ENCODE peak calls at places on chromosomes 12 and 14, in seven cellular contexts. Q is tibial nerve, V is Caco-2, Z is esophagus muscularis mucosa, Y is RWPE2, R is mucosa of descending colon, T is GM23338. E is an unnamed sample.
A peak's percentile ranks its signal among the peaks of the same experiment; 100 is the strongest.

GRCh38 chr14:97820781-97821180 is 1023.6 kb downstream of the VRK1 start:
- DNase-seq in R (no peak), Z (peak; percentile 90), V (no peak), Y (no peak), T (no peak), Q (no peak), E (no peak)

GRCh38 chr12:45065125-45065626 is 14.3 kb upstream of the DBX2 start:
- DNase-seq in Z (no peak), Q (no peak), Y (no peak), R (no peak), V (no peak), T (no peak), E (no peak)

GRCh38 chr14:57846631-57847030 is 19.3 kb downstream of the SLC35F4 start:
- DNase-seq in V (no peak), Z (no peak), R (no peak), Y (no peak), Q (no peak), T (no peak), E (no peak)

GRCh38 chr14:103109789-103110415 is 13.4 kb upstream of the TNFAIP2 start:
- DNase-seq in Y (no peak), Q (no peak), V (peak; percentile 67), T (peak; percentile 78), R (peak; percentile 50), Z (no peak), E (no peak)

GRCh38 chr14:101360045-101360931 is 201.0 kb upstream of the DIO3 start:
- DNase-seq in Q (peak; percentile 69), Y (no peak), T (no peak), R (peak; percentile 35), Z (peak; percentile 97), V (no peak), E (peak; percentile 84)

GRCh38 chr12:54383041-54383609 is 1.4 kb downstream of the ZNF385A start:
- DNase-seq in Z (no peak), Y (no peak), T (no peak), Q (no peak), R (no peak), V (no peak), E (no peak)

GRCh38 chr14:51939727-51940126 is 49.6 kb upstream of the RTRAF start:
- DNase-seq in Y (no peak), Z (no peak), V (no peak), R (no peak), T (no peak), Q (no peak), E (no peak)

GRCh38 chr12:56261503-56262230 is 3.5 kb upstream of the ANKRD52 start:
- DNase-seq in R (peak; percentile 36), V (peak; percentile 82), Q (no peak), Y (no peak), T (no peak), Z (no peak), E (no peak)

GRCh38 chr12:46206471-46206870 is 62.4 kb downstream of the SLC38A1 start:
- DNase-seq in R (no peak), Y (no peak), Q (no peak), V (no peak), Z (no peak), T (no peak), E (no peak)

GRCh38 chr14:83416476-83416875 is 1882.8 kb upstream of the SEL1L start:
- DNase-seq in Q (no peak), Y (no peak), V (no peak), T (no peak), Z (no peak), R (no peak), E (no peak)

GRCh38 chr12:98228619-98229538 is 286.5 kb upstream of the TMPO start:
- DNase-seq in V (no peak), Y (no peak), R (no peak), Z (no peak), Q (no peak), T (no peak), E (no peak)

GRCh38 chr12:15540025-15540424 is 217.7 kb downstream of the PTPRO start:
- DNase-seq in Q (no peak), Y (no peak), Z (no peak), T (no peak), R (no peak), V (no peak), E (no peak)

GRCh38 chr12:66678640-66679268 is at the start of gene GRIP1:
- DNase-seq in Q (no peak), Y (no peak), Z (no peak), R (no peak), V (no peak), T (peak; percentile 27), E (no peak)

GRCh38 chr12:11805043-11805442 is 155.6 kb downstream of the ETV6 start:
- DNase-seq in Z (no peak), Y (no peak), Q (no peak), R (no peak), T (no peak), V (no peak), E (no peak)
- TF ChIP-seq CTCF in Z (no peak), Y (no peak), Q (no peak), R (no peak), T (peak; percentile 35), V (peak; percentile 39), E (peak; percentile 8)

DNA sequence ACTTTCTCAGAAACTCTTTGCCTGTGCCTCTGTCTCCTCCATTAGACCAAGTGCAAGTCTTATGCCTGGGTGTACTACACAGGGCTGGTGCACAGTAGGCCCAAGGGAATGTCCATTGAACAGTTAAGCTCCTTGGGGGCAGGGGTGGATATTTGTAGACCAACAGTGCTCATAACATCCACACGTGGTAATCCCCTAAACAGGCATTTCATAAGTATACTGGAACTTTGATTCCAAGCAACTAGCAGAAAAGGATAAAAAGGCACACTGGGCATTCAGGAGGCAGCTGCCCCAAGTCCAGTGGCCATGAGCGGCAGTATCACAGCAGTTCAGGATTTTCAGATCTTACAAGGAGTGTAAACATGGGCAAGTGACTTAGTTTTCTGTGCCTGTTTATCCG is 16.8 kb downstream of the NUAK1 start:
- DNase-seq in Q (no peak), R (no peak), V (no peak), Z (no peak), Y (no peak), T (no peak), E (no peak)
- H3K4me1 ChIP-seq in Q (peaks cover 18% of the 10 kb centered on the region), R (peaks cover 12% of the 10 kb centered on the region), V (peaks cover 82% of the 10 kb centered on the region), Z (peaks cover 88% of the 10 kb centered on the region), Y (peaks cover 14% of the 10 kb centered on the region), T (peaks cover 55% of the 10 kb centered on the region), E (peaks cover 100% of the 10 kb centered on the region)

GRCh38 chr12:108297895-108298760 is 41.0 kb downstream of the CMKLR1 start:
- DNase-seq in Y (no peak), V (no peak), Z (no peak), Q (no peak), T (no peak), R (no peak), E (no peak)
- TF ChIP-seq CTCF in Y (no peak), V (no peak), Z (no peak), Q (no peak), T (no peak), R (no peak), E (no peak)

DNA sequence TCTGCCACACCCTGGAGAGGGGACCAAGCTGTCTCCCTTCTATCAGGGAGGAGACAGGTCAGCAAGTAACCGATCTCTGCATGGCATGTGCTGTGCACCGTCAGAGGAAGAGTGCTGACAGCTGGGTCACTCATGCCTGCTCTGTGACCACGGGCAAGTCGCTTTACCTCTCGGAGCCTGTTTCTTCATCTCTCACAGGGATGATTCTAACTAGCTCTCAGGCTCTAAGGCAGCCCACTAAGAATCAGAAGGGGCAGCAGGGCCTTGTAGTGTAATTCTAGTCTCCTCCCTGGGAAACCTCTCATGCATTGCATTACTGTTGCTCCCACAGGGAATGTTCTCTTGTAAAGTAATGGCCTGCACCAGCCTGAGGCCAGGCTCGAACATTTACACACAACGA is 11.9 kb downstream of the CD9 start:
- DNase-seq in Y (no peak), Q (no peak), R (no peak), T (no peak), V (no peak), Z (no peak), E (no peak)
- H3K4me1 ChIP-seq in Y (peaks cover 80% of the 10 kb centered on the region), Q (peaks cover 64% of the 10 kb centered on the region), R (peaks cover 83% of the 10 kb centered on the region), T (peaks cover 71% of the 10 kb centered on the region), V (peaks cover 8% of the 10 kb centered on the region), Z (peaks cover 100% of the 10 kb centered on the region), E (peaks cover 83% of the 10 kb centered on the region)

GRCh38 chr14:95444132-95445129 is 72.0 kb downstream of the SYNE3 start:
- DNase-seq in Z (no peak), Y (no peak), Q (no peak), V (peak; percentile 45), T (no peak), R (no peak), E (no peak)
- TF ChIP-seq CTCF in Z (no peak), Y (no peak), Q (no peak), V (no peak), T (peak; percentile 18), R (no peak), E (no peak)

GRCh38 chr14:55028476-55028875 is 1.4 kb downstream of the SOCS4 start:
- DNase-seq in V (no peak), R (no peak), Z (no peak), Q (no peak), T (no peak), Y (no peak), E (no peak)
- H3K4me1 ChIP-seq in V (peaks cover 41% of the 10 kb centered on the region), R (peaks cover 21% of the 10 kb centered on the region), Z (peaks cover 45% of the 10 kb centered on the region), Q (peaks cover 13% of the 10 kb centered on the region), T (peaks cover 43% of the 10 kb centered on the region), Y (peaks cover 26% of the 10 kb centered on the region), E (peaks cover 16% of the 10 kb centered on the region)

DNA sequence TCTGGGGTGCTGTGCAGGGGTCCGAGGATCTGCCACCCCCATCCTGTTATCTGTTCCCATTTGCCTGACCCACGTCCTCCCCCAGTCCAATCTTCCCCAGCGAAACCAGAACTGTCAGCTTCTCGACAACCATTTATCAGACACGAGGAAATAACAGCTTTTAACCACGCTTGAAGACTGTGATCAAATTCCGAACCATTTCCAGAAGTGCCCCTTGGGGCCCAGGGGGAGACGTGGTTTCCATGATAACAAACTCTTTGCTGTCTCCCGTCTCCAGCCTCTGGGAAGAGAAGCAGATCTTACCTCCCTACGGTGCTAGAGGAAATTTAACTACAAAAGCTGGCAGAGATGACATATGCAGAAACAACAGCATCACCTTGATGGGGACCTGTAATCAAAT is 35.1 kb upstream of the SRRM4 start:
- DNase-seq in Z (no peak), R (no peak), Q (no peak), T (no peak), Y (no peak), V (no peak), E (no peak)
- TF ChIP-seq CTCF in Z (no peak), R (no peak), Q (no peak), T (no peak), Y (no peak), V (no peak), E (no peak)

GRCh38 chr12:94637714-94638113 is 12.6 kb downstream of the TMCC3 start:
- DNase-seq in Q (no peak), V (no peak), T (no peak), R (no peak), Y (no peak), Z (no peak), E (no peak)
- H3K4me1 ChIP-seq in Q (no peaks in the 10 kb centered on the region), V (no peaks in the 10 kb centered on the region), T (no peaks in the 10 kb centered on the region), R (peaks cover 2% of the 10 kb centered on the region), Y (peaks cover 11% of the 10 kb centered on the region), Z (no peaks in the 10 kb centered on the region), E (no peaks in the 10 kb centered on the region)

E was measured in tibial artery.